ENCODE peak calls at places on chromosomes 7 and 10, in four cellular contexts. One of them, this sample, is unnamed.

GRCh38 chr10:93386496-93387369 is 95.4 kb downstream of the MYOF start:
- DNase-seq in IMR-90: no peak
- DNase-seq in Panc1: no peak
- DNase-seq in lower leg skin: no peak
- DNase-seq in this sample: peak; percentile 30

GRCh38 chr10:34904191-34904590 is 89.1 kb upstream of the PARD3 start:
- DNase-seq in lower leg skin: peak; percentile 59
- DNase-seq in Panc1: no peak
- DNase-seq in IMR-90: no peak
- DNase-seq in this sample: no peak

GRCh38 chr7:63876707-63877322 is 121.8 kb upstream of the ZNF722 start:
- DNase-seq in Panc1: no peak
- DNase-seq in IMR-90: no peak
- DNase-seq in lower leg skin: no peak
- DNase-seq in this sample: peak; percentile 0

GRCh38 chr10:128875955-128876354 is 591.1 kb upstream of the MGMT start:
- DNase-seq in IMR-90: no peak
- DNase-seq in lower leg skin: peak; percentile 88
- DNase-seq in Panc1: no peak
- DNase-seq in this sample: peak; percentile 79

GRCh38 chr10:101301111-101301731 is 52.7 kb upstream of the BTRC start:
- DNase-seq in IMR-90: peak; percentile 44
- DNase-seq in lower leg skin: no peak
- DNase-seq in Panc1: no peak
- DNase-seq in this sample: peak; percentile 55

GRCh38 chr7:85469446-85469970 is 282.7 kb upstream of the SEMA3D start:
- DNase-seq in Panc1: no peak
- DNase-seq in IMR-90: peak; percentile 20
- DNase-seq in lower leg skin: no peak
- DNase-seq in this sample: no peak

GRCh38 chr10:26386800-26387199 is 51.3 kb upstream of the APBB1IP start:
- DNase-seq in lower leg skin: no peak
- DNase-seq in Panc1: no peak
- DNase-seq in IMR-90: no peak
- DNase-seq in this sample: no peak

GRCh38 chr7:80950550-80950967 is 31.7 kb upstream of the SEMA3C start:
- DNase-seq in lower leg skin: no peak
- DNase-seq in Panc1: no peak
- DNase-seq in IMR-90: no peak
- DNase-seq in this sample: peak; percentile 34

GRCh38 chr10:102710604-102711003 is 3.6 kb downstream of the ARL3 start:
- DNase-seq in Panc1: no peak
- DNase-seq in lower leg skin: no peak
- DNase-seq in IMR-90: peak; percentile 89
- DNase-seq in this sample: peak; percentile 65

GRCh38 chr7:134649231-134649775 is 2.6 kb downstream of the BPGM start:
- DNase-seq in Panc1: no peak
- DNase-seq in IMR-90: peak; percentile 37
- DNase-seq in lower leg skin: no peak
- DNase-seq in this sample: no peak
- TF ChIP-seq CTCF in Panc1: no peak
- TF ChIP-seq CTCF in IMR-90: no peak
- TF ChIP-seq CTCF in lower leg skin: no peak
- TF ChIP-seq CTCF in this sample: no peak

GRCh38 chr7:28140964-28141363 is 39.6 kb downstream of the JAZF1 start:
- DNase-seq in IMR-90: no peak
- DNase-seq in Panc1: no peak
- DNase-seq in lower leg skin: no peak
- DNase-seq in this sample: no peak
- H3K4me3 ChIP-seq in IMR-90: no peak overlapping the region
- H3K4me3 ChIP-seq in Panc1: no peak overlapping the region
- H3K4me3 ChIP-seq in lower leg skin: no peak overlapping the region
- H3K4me3 ChIP-seq in this sample: no peak overlapping the region

GRCh38 chr7:30447466-30447865 is 31.1 kb downstream of the NOD1 start:
- DNase-seq in IMR-90: no peak
- DNase-seq in lower leg skin: no peak
- DNase-seq in Panc1: no peak
- DNase-seq in this sample: no peak

GRCh38 chr7:30448461-30449189 is 30.0 kb downstream of the NOD1 start:
- DNase-seq in lower leg skin: no peak
- DNase-seq in IMR-90: no peak
- DNase-seq in Panc1: no peak
- DNase-seq in this sample: peak; percentile 16

GRCh38 chr7:30446266-30446665 is 32.3 kb downstream of the NOD1 start:
- DNase-seq in IMR-90: no peak
- DNase-seq in Panc1: no peak
- DNase-seq in lower leg skin: no peak
- DNase-seq in this sample: no peak

GRCh38 chr7:30450123-30450982 is 28.2 kb downstream of the NOD1 start:
- DNase-seq in IMR-90: no peak
- DNase-seq in Panc1: no peak
- DNase-seq in lower leg skin: no peak
- DNase-seq in this sample: peak; percentile 42

GRCh38 chr7:30445770-30446169 is 32.8 kb downstream of the NOD1 start:
- DNase-seq in IMR-90: peak; percentile 66
- DNase-seq in lower leg skin: peak; percentile 91
- DNase-seq in Panc1: no peak
- DNase-seq in this sample: peak; percentile 85
- TF ChIP-seq CTCF in IMR-90: peak; percentile 51
- TF ChIP-seq CTCF in lower leg skin: no peak
- TF ChIP-seq CTCF in Panc1: no peak
- TF ChIP-seq CTCF in this sample: peak; percentile 1

GRCh38 chr7:115066050-115066449 is 144.2 kb downstream of the MDFIC start:
- DNase-seq in lower leg skin: no peak
- DNase-seq in IMR-90: no peak
- DNase-seq in Panc1: no peak
- DNase-seq in this sample: no peak
- H3K4me3 ChIP-seq in lower leg skin: no peak overlapping the region
- H3K4me3 ChIP-seq in IMR-90: no peak overlapping the region
- H3K4me3 ChIP-seq in Panc1: no peak overlapping the region
- H3K4me3 ChIP-seq in this sample: no peak overlapping the region

This sample was measured in cardiac fibroblast.